ENCODE peak calls at places on chromosomes 7 and 10, in ten cellular contexts. T is AG04449, X is AG04450, A is BJ, M is left ventricle myocardium inferior, P is uterus, B is tibial artery, U is Panc1, O is heart right ventricle, H is AG10803. N is an unnamed sample.

GRCh38 chr7:130925136-130925794 is 191.3 kb upstream of the KLF14 start:
- DNase-seq in T (no peak), X (no peak), A (no peak), M (no peak), P (no peak), B (no peak), U (no peak), O (no peak), H (no peak), N (no peak)

GRCh38 chr10:49257626-49258350 is 41.2 kb upstream of the C10orf71 start:
- DNase-seq in T (no peak), X (no peak), A (no peak), M (no peak), P (no peak), B (no peak), U (no peak), O (no peak), H (no peak), N (no peak)

GRCh38 chr10:122461729-122462532 is 578 bp downstream of the HTRA1 start:
- DNase-seq in T (no peak), X (no peak), A (no peak), M (no peak), P (peak; percentile 34), B (peak; percentile 74), U (no peak), O (peak; percentile 36), H (no peak), N (no peak)

GRCh38 chr7:46908770-46909169 is 673.1 kb downstream of the TNS3 start:
- DNase-seq in T (peak; percentile 55), X (peak; percentile 41), A (peak; percentile 67), M (no peak), P (no peak), B (no peak), U (no peak), O (no peak), H (peak; percentile 93), N (peak; percentile 79)

GRCh38 chr7:34163956-34164355 is 258.6 kb downstream of the BMPER start:
- DNase-seq in T (no peak), X (no peak), A (no peak), M (no peak), P (no peak), B (no peak), U (no peak), O (no peak), H (no peak), N (no peak)

GRCh38 chr10:126216221-126216701 is 172.0 kb downstream of the ADAM12 start:
- DNase-seq in T (peak; percentile 45), X (no peak), A (no peak), M (no peak), P (peak; percentile 30), B (no peak), U (no peak), O (no peak), H (peak; percentile 78), N (no peak)

GRCh38 chr7:151671514-151671913 is 151.8 kb upstream of the RHEB start:
- DNase-seq in T (no peak), X (no peak), A (no peak), M (no peak), P (no peak), B (no peak), U (no peak), O (no peak), H (no peak), N (no peak)

GRCh38 chr10:74987339-74988054 is 124.0 kb upstream of the SAMD8 start:
- DNase-seq in T (no peak), X (no peak), A (no peak), M (no peak), P (no peak), B (no peak), U (no peak), O (no peak), H (peak; percentile 80), N (no peak)

GRCh38 chr10:93559490-93559889 is 7.0 kb upstream of the FFAR4 start:
- DNase-seq in T (no peak), X (no peak), A (no peak), M (no peak), P (no peak), B (no peak), U (no peak), O (no peak), H (no peak), N (no peak)

GRCh38 chr7:24728503-24729364 is 28.5 kb downstream of the GSDME start:
- DNase-seq in T (no peak), X (no peak), A (no peak), M (no peak), P (peak; percentile 62), B (peak; percentile 61), U (no peak), O (no peak), H (peak; percentile 54), N (no peak)

DNA sequence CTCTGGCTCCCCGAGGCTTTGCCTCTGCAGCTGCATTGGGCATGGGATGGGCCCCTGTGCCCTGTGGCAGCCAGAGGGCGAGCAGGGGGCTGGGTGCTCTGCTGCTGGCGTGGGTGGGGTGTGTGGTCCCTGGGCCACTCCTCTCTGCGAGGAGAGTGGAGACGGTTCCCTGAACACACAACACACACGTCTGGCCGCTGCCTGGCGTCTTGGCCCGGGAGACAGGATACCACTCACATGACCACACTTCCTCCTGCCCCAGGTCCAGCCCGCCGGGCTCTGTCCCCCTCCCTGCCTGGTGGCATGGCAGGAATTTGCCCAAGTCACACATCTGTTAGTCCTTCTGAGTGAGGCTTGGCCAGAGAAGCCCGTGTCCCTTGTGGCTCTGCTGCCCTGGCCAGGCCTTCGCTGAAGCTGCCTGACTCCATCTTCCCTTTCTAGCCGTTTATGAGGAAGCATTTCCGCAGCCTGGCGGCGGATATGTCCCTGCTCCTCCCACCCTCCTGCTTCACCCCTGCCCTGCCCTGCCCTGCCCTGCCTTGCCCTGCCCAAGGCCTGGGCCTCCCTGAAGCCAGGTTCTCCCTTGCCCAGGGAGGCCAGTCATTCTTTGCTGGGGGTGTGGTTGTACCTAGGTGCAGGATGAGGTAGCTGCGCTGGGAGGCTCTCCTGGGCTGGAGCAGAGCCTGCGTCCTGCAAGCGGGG is 3.0 kb downstream of the BRI3 start:
- DNase-seq in T (peak; percentile 46), X (no peak), A (peak; percentile 79), M (peak; percentile 82), P (peak; percentile 52), B (peak; percentile 95), U (no peak), O (peak; percentile 78), H (peak; percentile 97), N (peak; percentile 26)
- H3K4me3 ChIP-seq in T (peak overlapping the region; percentile 83), X (peak overlapping the region; percentile 90), A (peak overlapping the region; percentile 89), M (peak overlapping the region; percentile 89), P (peak overlapping the region; percentile 92), B (peak overlapping the region; percentile 86), U (peak overlapping the region; percentile 90), O (peak overlapping the region; percentile 94), H (peak overlapping the region; percentile 93), N (peak overlapping the region; percentile 79)

GRCh38 chr7:2627258-2628136 is 4.3 kb upstream of the TTYH3 start:
- DNase-seq in T (no peak), X (no peak), A (no peak), M (peak; percentile 13), P (no peak), B (no peak), U (no peak), O (no peak), H (no peak), N (no peak)

GRCh38 chr7:2628891-2629290 is 2.9 kb upstream of the TTYH3 start:
- DNase-seq in T (no peak), X (no peak), A (no peak), M (peak; percentile 5), P (no peak), B (no peak), U (no peak), O (no peak), H (no peak), N (no peak)

GRCh38 chr7:2624293-2624881 is 7.4 kb upstream of the TTYH3 start:
- DNase-seq in T (no peak), X (no peak), A (no peak), M (peak; percentile 18), P (no peak), B (no peak), U (no peak), O (no peak), H (no peak), N (no peak)

GRCh38 chr7:2628137-2628482 is 3.7 kb upstream of the TTYH3 start:
- DNase-seq in T (no peak), X (no peak), A (no peak), M (peak; percentile 7), P (no peak), B (no peak), U (no peak), O (no peak), H (no peak), N (no peak)

GRCh38 chr7:2626498-2627117 is 5.2 kb upstream of the TTYH3 start:
- DNase-seq in T (no peak), X (no peak), A (no peak), M (peak; percentile 49), P (peak; percentile 81), B (no peak), U (no peak), O (no peak), H (peak; percentile 80), N (no peak)
- TF ChIP-seq CTCF in T (no peak), X (no peak), A (no peak), M (no peak), P (no peak), B (no peak), U (no peak), O (no peak), H (no peak), N (no peak)

DNA sequence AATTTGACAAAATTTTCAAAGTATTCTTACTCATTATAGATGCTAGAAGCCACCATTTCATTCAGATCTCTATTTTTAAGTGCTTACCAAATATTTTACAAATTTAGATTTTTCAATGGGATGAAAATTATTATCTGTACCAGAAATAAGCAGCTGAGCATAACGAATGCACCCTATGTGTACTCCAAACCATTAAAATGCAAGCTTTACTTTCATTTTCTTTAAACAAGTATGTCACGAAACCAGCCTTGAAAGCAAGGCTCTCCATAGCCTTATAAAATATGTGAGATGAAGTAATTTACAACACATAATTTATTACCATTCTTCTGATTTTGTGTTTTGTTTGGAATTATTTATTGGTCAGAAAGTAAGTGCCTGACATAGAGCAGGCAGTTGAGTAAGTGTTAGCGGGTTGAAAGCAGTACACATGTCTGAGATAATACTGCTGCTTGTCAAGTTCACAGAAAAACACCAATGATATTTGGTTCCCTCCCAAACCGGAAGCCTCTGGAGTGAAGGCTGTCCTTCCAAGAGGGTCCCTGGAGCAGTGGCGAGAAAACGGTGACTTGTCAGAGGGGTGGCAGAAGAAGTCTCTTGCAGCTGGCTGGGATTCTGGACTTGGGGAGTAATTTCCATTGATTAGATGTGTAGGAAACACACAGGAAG is 322.7 kb upstream of the PFKP start:
- DNase-seq in T (no peak), X (no peak), A (no peak), M (no peak), P (no peak), B (no peak), U (no peak), O (no peak), H (no peak), N (no peak)
- H3K4me3 ChIP-seq in T (no peak overlapping the region), X (no peak overlapping the region), A (no peak overlapping the region), M (peak overlapping the region; percentile 47), P (no peak overlapping the region), B (peak overlapping the region; percentile 27), U (no peak overlapping the region), O (peak overlapping the region; percentile 29), H (no peak overlapping the region), N (no peak overlapping the region)

DNA sequence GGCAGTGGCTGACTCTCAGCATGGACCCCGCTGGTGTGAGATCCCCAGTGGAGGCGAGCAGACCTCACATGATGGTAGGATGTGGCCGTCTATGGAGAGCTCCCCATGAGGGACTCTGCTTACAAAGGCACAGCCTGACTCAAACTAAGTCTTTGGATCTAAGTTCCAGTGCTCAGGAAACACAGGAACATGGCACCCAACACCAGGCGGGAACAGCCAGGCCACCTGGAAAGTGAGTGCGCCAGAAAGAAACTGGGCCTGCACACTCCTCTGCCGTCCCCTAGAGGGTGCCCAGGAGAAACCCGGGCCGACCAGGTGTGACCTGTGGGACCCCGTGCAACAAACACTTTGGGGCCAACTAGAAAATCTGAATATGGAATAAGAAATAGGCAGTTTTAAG is 10.0 kb downstream of the PITRM1 start:
- DNase-seq in T (no peak), X (no peak), A (no peak), M (no peak), P (no peak), B (no peak), U (no peak), O (no peak), H (no peak), N (no peak)
- TF ChIP-seq CTCF in T (no peak), X (no peak), A (no peak), M (peak; percentile 17), P (no peak), B (no peak), U (peak; percentile 39), O (no peak), H (no peak), N (peak; percentile 22)